ENCODE peak calls at places on chromosomes 5 and 9, in five cellular contexts. O is SK-N-SH, C is HepG2, U is GM12878, Z is K562. Y is an unnamed sample.

GRCh38 chr5:52073993-52074689 is 690.9 kb downstream of the ISL1 start:
- DNase-seq in O (no peak), C (no peak), Z (no peak), U (no peak), Y (no peak)

GRCh38 chr5:169050146-169050571 is 250.8 kb downstream of the SLIT3 start:
- DNase-seq in Z (no peak), C (no peak), O (no peak), U (no peak), Y (no peak)

GRCh38 chr9:118637681-118638080 is 731.6 kb downstream of the BRINP1 start:
- DNase-seq in Z (no peak), O (no peak), U (no peak), C (no peak), Y (no peak)

GRCh38 chr5:54383225-54383624 is 72.3 kb upstream of the HSPB3 start:
- DNase-seq in C (no peak), U (no peak), O (no peak), Z (no peak), Y (no peak)

GRCh38 chr9:114167591-114168091 is 12.3 kb downstream of the COL27A1 start:
- DNase-seq in U (no peak), Z (no peak), O (no peak), C (no peak), Y (no peak)

GRCh38 chr9:77832647-77833046 is 184.5 kb upstream of the GNA14 start:
- DNase-seq in U (no peak), Z (no peak), O (no peak), C (no peak), Y (no peak)

GRCh38 chr9:135474915-135475314 is 4.7 kb upstream of the PPP1R26 start:
- DNase-seq in C (peak), O (peak), Z (peak), U (no peak), Y (peak)

GRCh38 chr9:86454701-86455402 is 100.6 kb upstream of the TUT7 start:
- DNase-seq in Z (no peak), U (no peak), O (no peak), C (no peak), Y (no peak)

GRCh38 chr5:158546748-158547147 is 553.0 kb downstream of the EBF1 start:
- DNase-seq in Z (no peak), C (no peak), O (no peak), U (no peak), Y (no peak)

GRCh38 chr9:109319631-109320233 is 1.1 kb downstream of the EPB41L4B start:
- DNase-seq in C (no peak), O (peak), U (no peak), Z (no peak), Y (no peak)

GRCh38 chr9:22244141-22245011 is 202.2 kb upstream of the DMRTA1 start:
- DNase-seq in Z (no peak), C (peak), O (no peak), U (no peak), Y (peak)

GRCh38 chr9:6355728-6356127 is 27.6 kb downstream of the TPD52L3 start:
- DNase-seq in Z (no peak), C (no peak), U (peak), O (no peak), Y (no peak)

GRCh38 chr5:39933061-39933460 is 508.3 kb upstream of the DAB2 start:
- DNase-seq in C (no peak), U (no peak), Z (no peak), O (no peak), Y (no peak)

GRCh38 chr5:39934830-39935229 is 510.1 kb upstream of the DAB2 start:
- DNase-seq in Z (no peak), U (no peak), C (no peak), O (no peak), Y (no peak)
- TF ChIP-seq ZBTB33 in Z (no peak), U (no peak), C (no peak), O (no peak), Y (no peak)

GRCh38 chr9:15401266-15401665 is 21.4 kb upstream of the SNAPC3 start:
- DNase-seq in Z (no peak), C (no peak), U (no peak), O (no peak), Y (no peak)

GRCh38 chr9:15403155-15403554 is 19.5 kb upstream of the SNAPC3 start:
- DNase-seq in O (peak), C (peak), Z (peak), U (no peak), Y (peak)

GRCh38 chr9:15400281-15400941 is 22.3 kb upstream of the SNAPC3 start:
- DNase-seq in Z (no peak), C (no peak), U (no peak), O (no peak), Y (no peak)

GRCh38 chr9:15404171-15404570 is 18.5 kb upstream of the SNAPC3 start:
- DNase-seq in Z (no peak), U (no peak), C (no peak), O (no peak), Y (no peak)
- TF ChIP-seq ZBTB33 in Z (no peak), U (no peak), C (no peak), O (no peak), Y (no peak)

GRCh38 chr9:88051138-88051537 is 76.8 kb upstream of the CDK20 start:
- DNase-seq in U (no peak), Z (no peak), C (no peak), O (no peak), Y (no peak)

GRCh38 chr9:88056876-88057275 is 81.4 kb downstream of the SPATA31C2 start:
- DNase-seq in O (no peak), C (no peak), Z (no peak), U (no peak), Y (no peak)

GRCh38 chr9:88049677-88050307 is 75.5 kb upstream of the CDK20 start:
- DNase-seq in U (no peak), C (no peak), Z (no peak), O (no peak), Y (no peak)

GRCh38 chr9:88053888-88054501 is 79.7 kb upstream of the CDK20 start:
- DNase-seq in Z (no peak), O (no peak), U (no peak), C (no peak), Y (no peak)

DNA sequence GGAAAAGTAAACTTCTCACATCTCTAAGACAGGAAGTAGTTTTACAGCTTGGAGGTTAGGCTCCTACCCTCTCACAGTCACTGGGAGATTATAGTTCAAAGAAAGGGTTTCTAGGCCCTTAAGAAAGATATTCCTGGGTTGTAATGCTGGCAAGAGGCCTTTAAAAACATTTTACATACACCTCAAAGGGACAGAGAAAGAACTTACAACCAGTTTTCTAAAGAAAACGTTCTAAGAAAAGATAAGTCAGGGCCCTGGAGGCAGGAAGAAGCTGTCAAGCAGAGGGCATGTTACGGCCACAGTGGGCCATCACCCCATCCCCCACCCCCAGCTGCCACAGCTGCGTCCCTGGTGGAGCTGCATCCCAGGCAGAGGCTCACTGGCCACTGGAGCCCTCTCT is 78.1 kb upstream of the CDK20 start:
- DNase-seq in Z (no peak), U (no peak), O (no peak), C (no peak), Y (no peak)
- TF ChIP-seq ZBTB33 in Z (no peak), U (no peak), O (no peak), C (no peak), Y (no peak)

GRCh38 chr5:17127743-17128231 is 89.6 kb upstream of the BASP1 start:
- DNase-seq in Z (no peak), C (no peak), O (no peak), U (no peak), Y (no peak)
- TF ChIP-seq ZBTB33 in Z (no peak), C (no peak), O (no peak), U (no peak), Y (no peak)

GRCh38 chr5:61030163-61030482 is 85.1 kb downstream of the NDUFAF2 start:
- DNase-seq in U (no peak), Z (no peak), O (peak), C (no peak), Y (no peak)
- TF ChIP-seq ZBTB33 in U (no peak), Z (no peak), O (no peak), C (no peak), Y (no peak)

GRCh38 chr5:123538670-123539459 is 26.9 kb downstream of the CSNK1G3 start:
- DNase-seq in O (no peak), C (no peak), Z (no peak), U (no peak), Y (no peak)
- TF ChIP-seq ZBTB33 in O (no peak), C (no peak), Z (no peak), U (no peak), Y (no peak)

DNA sequence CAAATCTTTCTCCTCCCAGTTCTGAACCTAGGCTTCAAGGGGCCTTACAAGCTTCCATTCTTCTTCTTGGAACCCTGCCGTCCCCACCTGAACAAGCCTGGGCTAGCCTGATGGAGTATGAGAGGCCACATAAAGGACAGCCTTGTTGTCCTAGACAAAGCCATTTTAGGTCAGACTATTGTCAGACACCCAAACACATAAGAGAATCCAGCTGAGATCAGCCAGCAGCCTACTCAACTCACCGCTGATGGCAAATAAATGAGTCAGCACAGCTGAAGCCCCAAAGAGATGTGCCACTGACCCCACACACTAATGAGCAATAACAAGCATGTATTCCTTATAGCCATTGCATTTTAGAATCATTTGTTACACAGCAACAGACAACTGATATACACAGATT is 33.8 kb downstream of the SVEP1 start:
- DNase-seq in C (peak), O (no peak), U (no peak), Z (no peak), Y (no peak)
- TF ChIP-seq ZBTB33 in C (no peak), O (no peak), U (no peak), Z (no peak), Y (no peak)

DNA sequence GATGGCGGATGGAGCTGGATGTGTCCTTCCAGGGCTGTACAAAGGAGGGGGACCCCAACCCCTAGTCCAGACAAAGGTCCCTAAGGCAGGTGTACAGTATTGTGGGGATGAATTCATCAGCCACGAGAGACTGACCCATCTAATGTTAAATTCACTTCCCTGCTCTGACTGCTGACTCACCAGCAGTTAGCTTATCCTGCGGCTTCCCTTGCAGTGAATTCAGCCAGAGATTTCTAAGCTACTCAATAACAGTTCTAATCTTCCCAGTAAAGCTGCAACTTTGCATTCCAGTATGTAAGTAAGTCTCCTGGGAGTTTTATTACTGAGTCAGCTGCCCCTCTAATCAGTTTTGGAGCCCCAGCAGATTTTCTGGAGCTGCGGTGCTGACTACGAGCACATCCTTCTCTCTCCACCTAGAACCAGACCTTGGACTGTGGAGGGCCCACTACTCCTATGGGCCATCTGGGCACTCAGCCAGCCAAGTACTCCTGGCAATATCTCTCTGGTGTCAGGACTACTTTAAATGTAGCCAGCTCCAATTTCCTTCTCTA is 16.1 kb downstream of the B4GALT1 start:
- DNase-seq in Z (no peak), O (no peak), U (no peak), C (peak), Y (no peak)
- TF ChIP-seq ZBTB33 in Z (no peak), O (no peak), U (no peak), C (no peak), Y (no peak)

Y was measured in HCT116.